ENCODE peak calls at places on chromosomes 3 and 15, in six cellular contexts. One of them, this sample, is unnamed.

GRCh38 chr15:99074446-99074845 is 30.4 kb upstream of the SYNM start:
- DNase-seq in SK-N-SH: no peak
- DNase-seq in GM12878: no peak
- DNase-seq in GM23338: no peak
- DNase-seq in K562: no peak
- DNase-seq in HCT116: no peak
- DNase-seq in this sample: no peak

GRCh38 chr3:194083253-194084224 is 52.4 kb upstream of the HES1 start:
- DNase-seq in GM12878: no peak
- DNase-seq in SK-N-SH: no peak
- DNase-seq in HCT116: no peak
- DNase-seq in K562: no peak
- DNase-seq in GM23338: no peak
- DNase-seq in this sample: no peak

GRCh38 chr3:133895208-133896001 is at the start of gene RAB6B:
- DNase-seq in GM12878: no peak
- DNase-seq in K562: peak
- DNase-seq in GM23338: peak
- DNase-seq in SK-N-SH: peak
- DNase-seq in HCT116: no peak
- DNase-seq in this sample: no peak

GRCh38 chr15:81155375-81156218 is 21.5 kb downstream of the CFAP161 start:
- DNase-seq in SK-N-SH: peak
- DNase-seq in K562: peak
- DNase-seq in HCT116: peak
- DNase-seq in GM23338: peak
- DNase-seq in GM12878: no peak
- DNase-seq in this sample: peak

GRCh38 chr3:173096994-173097785 is 43.8 kb downstream of the SPATA16 start:
- DNase-seq in K562: no peak
- DNase-seq in HCT116: peak
- DNase-seq in GM23338: no peak
- DNase-seq in GM12878: no peak
- DNase-seq in SK-N-SH: no peak
- DNase-seq in this sample: no peak

GRCh38 chr3:8052599-8053185 is 448.9 kb upstream of the LMCD1 start:
- DNase-seq in HCT116: no peak
- DNase-seq in GM12878: no peak
- DNase-seq in K562: no peak
- DNase-seq in SK-N-SH: no peak
- DNase-seq in GM23338: no peak
- DNase-seq in this sample: no peak

GRCh38 chr3:33377931-33378330 is 62.3 kb downstream of the UBP1 start:
- DNase-seq in GM12878: no peak
- DNase-seq in HCT116: no peak
- DNase-seq in SK-N-SH: no peak
- DNase-seq in K562: no peak
- DNase-seq in GM23338: no peak
- DNase-seq in this sample: no peak

GRCh38 chr3:70806556-70806955 is 494.1 kb upstream of the MDFIC2 start:
- DNase-seq in GM23338: no peak
- DNase-seq in K562: no peak
- DNase-seq in HCT116: no peak
- DNase-seq in GM12878: no peak
- DNase-seq in SK-N-SH: no peak
- DNase-seq in this sample: no peak

GRCh38 chr3:197327701-197328100 is 29.3 kb upstream of the DLG1 start:
- DNase-seq in K562: no peak
- DNase-seq in HCT116: no peak
- DNase-seq in GM12878: no peak
- DNase-seq in GM23338: no peak
- DNase-seq in SK-N-SH: no peak
- DNase-seq in this sample: no peak

GRCh38 chr15:79059081-79059572 is 31.5 kb downstream of the RASGRF1 start:
- DNase-seq in SK-N-SH: no peak
- DNase-seq in HCT116: no peak
- DNase-seq in K562: no peak
- DNase-seq in GM23338: no peak
- DNase-seq in GM12878: no peak
- DNase-seq in this sample: no peak

GRCh38 chr3:193777524-193777923 is 184.5 kb downstream of the OPA1 start:
- DNase-seq in HCT116: no peak
- DNase-seq in SK-N-SH: no peak
- DNase-seq in K562: no peak
- DNase-seq in GM12878: no peak
- DNase-seq in GM23338: no peak
- DNase-seq in this sample: no peak

GRCh38 chr3:9250236-9250635 is 790 bp upstream of the SRGAP3 start:
- DNase-seq in HCT116: no peak
- DNase-seq in GM12878: no peak
- DNase-seq in K562: no peak
- DNase-seq in SK-N-SH: peak
- DNase-seq in GM23338: peak
- DNase-seq in this sample: no peak

GRCh38 chr3:12681586-12682371 is 17.9 kb upstream of the RAF1 start:
- DNase-seq in GM12878: no peak
- DNase-seq in HCT116: no peak
- DNase-seq in SK-N-SH: no peak
- DNase-seq in GM23338: no peak
- DNase-seq in K562: no peak
- DNase-seq in this sample: no peak

GRCh38 chr3:169662215-169663070 is 1.1 kb downstream of the MECOM start:
- DNase-seq in GM12878: no peak
- DNase-seq in SK-N-SH: peak
- DNase-seq in GM23338: peak
- DNase-seq in K562: peak
- DNase-seq in HCT116: peak
- DNase-seq in this sample: peak

GRCh38 chr15:29470311-29470710 is 200.7 kb upstream of the NSMCE3 start:
- DNase-seq in K562: no peak
- DNase-seq in GM23338: no peak
- DNase-seq in SK-N-SH: no peak
- DNase-seq in HCT116: no peak
- DNase-seq in GM12878: no peak
- DNase-seq in this sample: no peak

GRCh38 chr3:194691481-194692281 is 6.0 kb downstream of the FAM43A start:
- DNase-seq in HCT116: no peak
- DNase-seq in SK-N-SH: peak
- DNase-seq in GM23338: no peak
- DNase-seq in GM12878: peak
- DNase-seq in K562: no peak
- DNase-seq in this sample: peak

GRCh38 chr15:79463781-79464270 is 31.7 kb downstream of the MINAR1 start:
- DNase-seq in SK-N-SH: no peak
- DNase-seq in GM12878: no peak
- DNase-seq in GM23338: no peak
- DNase-seq in K562: no peak
- DNase-seq in HCT116: no peak
- DNase-seq in this sample: no peak

GRCh38 chr3:57061556-57061955 is 1.1 kb downstream of the SPATA12 start:
- DNase-seq in GM23338: no peak
- DNase-seq in SK-N-SH: no peak
- DNase-seq in GM12878: no peak
- DNase-seq in K562: no peak
- DNase-seq in HCT116: no peak
- DNase-seq in this sample: no peak

GRCh38 chr3:169112153-169112892 is 551.2 kb downstream of the MECOM start:
- DNase-seq in GM12878: no peak
- DNase-seq in K562: no peak
- DNase-seq in HCT116: peak
- DNase-seq in SK-N-SH: no peak
- DNase-seq in GM23338: no peak
- DNase-seq in this sample: no peak

GRCh38 chr15:88465633-88466219 is 1.5 kb downstream of the MRPL46 start:
- DNase-seq in GM12878: no peak
- DNase-seq in GM23338: no peak
- DNase-seq in SK-N-SH: no peak
- DNase-seq in K562: peak
- DNase-seq in HCT116: no peak
- DNase-seq in this sample: no peak

GRCh38 chr15:74892313-74892712 is 2.5 kb downstream of the MPI start:
- DNase-seq in GM12878: no peak
- DNase-seq in HCT116: no peak
- DNase-seq in SK-N-SH: no peak
- DNase-seq in K562: no peak
- DNase-seq in GM23338: no peak
- DNase-seq in this sample: peak

GRCh38 chr15:94080416-94080815 is 150.9 kb upstream of the MCTP2 start:
- DNase-seq in GM23338: peak
- DNase-seq in K562: no peak
- DNase-seq in SK-N-SH: no peak
- DNase-seq in HCT116: no peak
- DNase-seq in GM12878: no peak
- DNase-seq in this sample: no peak

GRCh38 chr3:128933922-128934253 is 54.5 kb downstream of the ACAD9 start:
- DNase-seq in HCT116: no peak
- DNase-seq in GM12878: no peak
- DNase-seq in GM23338: no peak
- DNase-seq in SK-N-SH: no peak
- DNase-seq in K562: no peak
- DNase-seq in this sample: no peak

DNA sequence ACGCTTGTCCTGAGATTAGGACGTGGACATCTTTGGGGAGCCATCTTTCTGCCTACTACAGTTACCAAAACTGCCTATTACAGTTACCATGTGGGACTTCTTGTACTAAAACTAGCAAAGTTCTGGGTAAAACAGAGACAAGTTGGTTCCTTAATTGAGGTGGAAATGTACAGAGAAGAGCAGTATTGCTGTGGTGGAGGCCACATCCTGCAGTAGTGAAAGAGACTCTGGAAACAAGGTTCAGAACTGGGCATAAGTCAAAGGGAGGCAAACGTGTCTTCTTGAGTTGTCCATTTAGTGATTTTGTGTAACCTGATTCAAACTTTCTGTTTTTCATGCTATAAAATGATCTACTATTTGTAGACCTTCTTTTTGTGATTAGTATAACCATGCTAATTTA is 208.1 kb upstream of the GAP43 start:
- DNase-seq in GM23338: no peak
- DNase-seq in SK-N-SH: no peak
- DNase-seq in GM12878: no peak
- DNase-seq in HCT116: no peak
- DNase-seq in K562: no peak
- DNase-seq in this sample: no peak
- H3K27ac ChIP-seq in GM23338: no peak
- H3K27ac ChIP-seq in SK-N-SH: no peak
- H3K27ac ChIP-seq in GM12878: no peak
- H3K27ac ChIP-seq in HCT116: no peak
- H3K27ac ChIP-seq in K562: no peak
- H3K27ac ChIP-seq in this sample: no peak

GRCh38 chr3:163952499-163952898 is 1125.8 kb downstream of the SI start:
- DNase-seq in SK-N-SH: no peak
- DNase-seq in K562: no peak
- DNase-seq in HCT116: no peak
- DNase-seq in GM23338: no peak
- DNase-seq in GM12878: no peak
- DNase-seq in this sample: no peak

GRCh38 chr3:163943664-163944063 is 1134.6 kb downstream of the SI start:
- DNase-seq in SK-N-SH: no peak
- DNase-seq in GM23338: no peak
- DNase-seq in GM12878: no peak
- DNase-seq in K562: no peak
- DNase-seq in HCT116: no peak
- DNase-seq in this sample: no peak

GRCh38 chr3:163951397-163951987 is 1126.8 kb downstream of the SI start:
- DNase-seq in GM23338: peak
- DNase-seq in K562: no peak
- DNase-seq in SK-N-SH: peak
- DNase-seq in GM12878: no peak
- DNase-seq in HCT116: no peak
- DNase-seq in this sample: no peak

GRCh38 chr3:163946785-163947184 is 1131.5 kb downstream of the SI start:
- DNase-seq in HCT116: no peak
- DNase-seq in GM23338: no peak
- DNase-seq in K562: no peak
- DNase-seq in SK-N-SH: no peak
- DNase-seq in GM12878: no peak
- DNase-seq in this sample: no peak
- TF ChIP-seq POLR2AphosphoS5 in HCT116: no peak
- TF ChIP-seq POLR2AphosphoS5 in GM23338: no peak
- TF ChIP-seq POLR2AphosphoS5 in K562: no peak
- TF ChIP-seq POLR2AphosphoS5 in SK-N-SH: no peak
- TF ChIP-seq POLR2AphosphoS5 in GM12878: no peak
- TF ChIP-seq POLR2AphosphoS5 in this sample: no peak

GRCh38 chr15:72402726-72403125 is 4.6 kb downstream of the TMEM202 start:
- DNase-seq in K562: no peak
- DNase-seq in HCT116: no peak
- DNase-seq in GM12878: no peak
- DNase-seq in SK-N-SH: no peak
- DNase-seq in GM23338: peak
- DNase-seq in this sample: no peak

GRCh38 chr15:72404356-72404755 is 6.3 kb downstream of the TMEM202 start:
- DNase-seq in HCT116: no peak
- DNase-seq in GM12878: no peak
- DNase-seq in K562: no peak
- DNase-seq in GM23338: no peak
- DNase-seq in SK-N-SH: no peak
- DNase-seq in this sample: no peak

GRCh38 chr15:72411544-72411943 is 13.4 kb downstream of the TMEM202 start:
- DNase-seq in GM12878: no peak
- DNase-seq in GM23338: no peak
- DNase-seq in HCT116: no peak
- DNase-seq in SK-N-SH: no peak
- DNase-seq in K562: no peak
- DNase-seq in this sample: no peak

GRCh38 chr15:72406936-72407335 is 8.8 kb downstream of the TMEM202 start:
- DNase-seq in K562: no peak
- DNase-seq in GM23338: no peak
- DNase-seq in GM12878: no peak
- DNase-seq in SK-N-SH: no peak
- DNase-seq in HCT116: no peak
- DNase-seq in this sample: no peak
- H3K27ac ChIP-seq in K562: no peak
- H3K27ac ChIP-seq in GM23338: no peak
- H3K27ac ChIP-seq in GM12878: no peak
- H3K27ac ChIP-seq in SK-N-SH: no peak
- H3K27ac ChIP-seq in HCT116: no peak
- H3K27ac ChIP-seq in this sample: no peak

DNA sequence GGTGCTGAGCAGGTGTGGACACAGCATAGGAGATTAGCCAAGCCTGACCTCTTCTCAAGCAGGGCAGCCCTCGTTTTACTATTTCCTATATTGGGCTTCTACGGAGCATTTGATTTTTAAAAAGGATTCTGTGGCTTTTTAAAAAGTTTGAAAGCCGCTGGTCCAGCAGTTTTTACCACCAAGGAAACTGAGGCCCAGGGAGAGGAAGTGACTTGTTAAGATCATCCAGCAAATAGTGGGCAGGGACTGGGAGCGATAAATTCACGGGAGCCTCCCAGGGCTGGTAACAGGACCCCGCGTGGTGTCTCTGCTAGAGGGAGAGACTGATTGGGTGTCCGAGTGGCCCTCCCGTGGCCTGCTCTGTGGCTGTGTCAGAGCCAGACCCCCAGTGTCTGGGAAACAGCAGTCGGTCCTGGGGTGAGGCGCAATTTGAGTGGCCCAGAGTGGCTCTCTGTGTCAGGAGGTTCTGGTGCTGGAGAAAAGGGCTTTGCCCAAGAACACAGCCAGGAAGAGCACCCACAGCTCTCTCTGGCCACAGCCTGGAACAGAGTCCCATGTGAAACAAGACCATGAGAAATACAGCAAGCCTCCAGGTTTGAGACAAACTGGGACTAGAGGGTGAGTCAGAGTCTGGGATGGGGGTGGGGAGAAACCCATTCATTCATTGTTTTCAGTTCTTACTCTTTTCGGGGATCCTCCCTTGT is 4.2 kb downstream of the FURIN start:
- DNase-seq in K562: peak
- DNase-seq in HCT116: no peak
- DNase-seq in SK-N-SH: peak
- DNase-seq in GM23338: no peak
- DNase-seq in GM12878: no peak
- DNase-seq in this sample: no peak
- TF ChIP-seq POLR2AphosphoS5 in K562: peak
- TF ChIP-seq POLR2AphosphoS5 in HCT116: no peak
- TF ChIP-seq POLR2AphosphoS5 in SK-N-SH: peak
- TF ChIP-seq POLR2AphosphoS5 in GM23338: no peak
- TF ChIP-seq POLR2AphosphoS5 in GM12878: peak
- TF ChIP-seq POLR2AphosphoS5 in this sample: no peak